ENCODE peak calls at places on chromosome 18, in ten cellular contexts. One of them, this sample, is unnamed.
A peak's percentile ranks its signal among the peaks of the same experiment; 100 is the strongest.

GRCh38 chr18:41674466-41674865 is 280.6 kb upstream of the PIK3C3 start:
- DNase-seq in GM12891: no peak
- DNase-seq in fibroblast of the conjunctiva: no peak
- DNase-seq in psoas muscle: no peak
- DNase-seq in nephron progenitor cell: no peak
- DNase-seq in Right ventricle myocardium superior: no peak
- DNase-seq in NCI-H510A treated with DMSO at 0.1 percent for 48 hours: no peak
- DNase-seq in GM20000: no peak
- DNase-seq in HEK293T: no peak
- DNase-seq in GM06990: no peak
- DNase-seq in this sample: no peak

GRCh38 chr18:24878289-24878688 is 417.9 kb downstream of the HRH4 start:
- DNase-seq in GM12891: no peak
- DNase-seq in fibroblast of the conjunctiva: peak; percentile 49
- DNase-seq in psoas muscle: no peak
- DNase-seq in nephron progenitor cell: no peak
- DNase-seq in Right ventricle myocardium superior: no peak
- DNase-seq in NCI-H510A treated with DMSO at 0.1 percent for 48 hours: peak; percentile 11
- DNase-seq in GM20000: peak; percentile 16
- DNase-seq in HEK293T: peak; percentile 50
- DNase-seq in GM06990: no peak
- DNase-seq in this sample: no peak

GRCh38 chr18:3605562-3606443 is 155.8 kb downstream of the TGIF1 start:
- DNase-seq in GM12891: no peak
- DNase-seq in fibroblast of the conjunctiva: no peak
- DNase-seq in psoas muscle: no peak
- DNase-seq in nephron progenitor cell: no peak
- DNase-seq in Right ventricle myocardium superior: no peak
- DNase-seq in NCI-H510A treated with DMSO at 0.1 percent for 48 hours: no peak
- DNase-seq in GM20000: no peak
- DNase-seq in HEK293T: no peak
- DNase-seq in GM06990: no peak
- DNase-seq in this sample: no peak

GRCh38 chr18:75087119-75088020 is 121.6 kb downstream of the PTGR3 start:
- DNase-seq in GM12891: no peak
- DNase-seq in fibroblast of the conjunctiva: no peak
- DNase-seq in psoas muscle: no peak
- DNase-seq in nephron progenitor cell: no peak
- DNase-seq in Right ventricle myocardium superior: no peak
- DNase-seq in NCI-H510A treated with DMSO at 0.1 percent for 48 hours: no peak
- DNase-seq in GM20000: no peak
- DNase-seq in HEK293T: no peak
- DNase-seq in GM06990: no peak
- DNase-seq in this sample: no peak

GRCh38 chr18:50276452-50276851 is 4.9 kb downstream of the MBD1 start:
- DNase-seq in GM12891: no peak
- DNase-seq in fibroblast of the conjunctiva: no peak
- DNase-seq in psoas muscle: no peak
- DNase-seq in nephron progenitor cell: no peak
- DNase-seq in Right ventricle myocardium superior: no peak
- DNase-seq in NCI-H510A treated with DMSO at 0.1 percent for 48 hours: no peak
- DNase-seq in GM20000: no peak
- DNase-seq in HEK293T: no peak
- DNase-seq in GM06990: no peak
- DNase-seq in this sample: no peak

GRCh38 chr18:49189772-49190171 is 239.0 kb upstream of the SMAD7 start:
- DNase-seq in GM12891: no peak
- DNase-seq in fibroblast of the conjunctiva: no peak
- DNase-seq in psoas muscle: no peak
- DNase-seq in nephron progenitor cell: no peak
- DNase-seq in Right ventricle myocardium superior: no peak
- DNase-seq in NCI-H510A treated with DMSO at 0.1 percent for 48 hours: no peak
- DNase-seq in GM20000: no peak
- DNase-seq in HEK293T: no peak
- DNase-seq in GM06990: no peak
- DNase-seq in this sample: no peak

GRCh38 chr18:51897884-51898283 is 442.1 kb upstream of the DCC start:
- DNase-seq in GM12891: no peak
- DNase-seq in fibroblast of the conjunctiva: no peak
- DNase-seq in psoas muscle: no peak
- DNase-seq in nephron progenitor cell: no peak
- DNase-seq in Right ventricle myocardium superior: no peak
- DNase-seq in NCI-H510A treated with DMSO at 0.1 percent for 48 hours: no peak
- DNase-seq in GM20000: no peak
- DNase-seq in HEK293T: no peak
- DNase-seq in GM06990: no peak
- DNase-seq in this sample: no peak

GRCh38 chr18:69217271-69217670 is 183.4 kb upstream of the DOK6 start:
- DNase-seq in GM12891: no peak
- DNase-seq in fibroblast of the conjunctiva: no peak
- DNase-seq in psoas muscle: no peak
- DNase-seq in nephron progenitor cell: no peak
- DNase-seq in Right ventricle myocardium superior: no peak
- DNase-seq in NCI-H510A treated with DMSO at 0.1 percent for 48 hours: peak; percentile 89
- DNase-seq in GM20000: no peak
- DNase-seq in HEK293T: no peak
- DNase-seq in GM06990: no peak
- DNase-seq in this sample: no peak

GRCh38 chr18:22641973-22642372 is 224.3 kb upstream of the CTAGE1 start:
- DNase-seq in GM12891: no peak
- DNase-seq in fibroblast of the conjunctiva: no peak
- DNase-seq in psoas muscle: no peak
- DNase-seq in nephron progenitor cell: no peak
- DNase-seq in Right ventricle myocardium superior: no peak
- DNase-seq in NCI-H510A treated with DMSO at 0.1 percent for 48 hours: no peak
- DNase-seq in GM20000: no peak
- DNase-seq in HEK293T: no peak
- DNase-seq in GM06990: no peak
- DNase-seq in this sample: no peak

GRCh38 chr18:2911533-2911932 is 64.7 kb downstream of the EMILIN2 start:
- DNase-seq in GM12891: no peak
- DNase-seq in fibroblast of the conjunctiva: no peak
- DNase-seq in psoas muscle: no peak
- DNase-seq in nephron progenitor cell: no peak
- DNase-seq in Right ventricle myocardium superior: no peak
- DNase-seq in NCI-H510A treated with DMSO at 0.1 percent for 48 hours: no peak
- DNase-seq in GM20000: no peak
- DNase-seq in HEK293T: no peak
- DNase-seq in GM06990: no peak
- DNase-seq in this sample: no peak

GRCh38 chr18:76357174-76357573 is 137.9 kb downstream of the ZNF516 start:
- DNase-seq in GM12891: no peak
- DNase-seq in fibroblast of the conjunctiva: no peak
- DNase-seq in psoas muscle: no peak
- DNase-seq in nephron progenitor cell: no peak
- DNase-seq in Right ventricle myocardium superior: no peak
- DNase-seq in NCI-H510A treated with DMSO at 0.1 percent for 48 hours: no peak
- DNase-seq in GM20000: no peak
- DNase-seq in HEK293T: no peak
- DNase-seq in GM06990: no peak
- DNase-seq in this sample: no peak

GRCh38 chr18:22428672-22429071 is 11.0 kb upstream of the CTAGE1 start:
- DNase-seq in GM12891: no peak
- DNase-seq in fibroblast of the conjunctiva: no peak
- DNase-seq in psoas muscle: no peak
- DNase-seq in nephron progenitor cell: no peak
- DNase-seq in Right ventricle myocardium superior: no peak
- DNase-seq in NCI-H510A treated with DMSO at 0.1 percent for 48 hours: no peak
- DNase-seq in GM20000: no peak
- DNase-seq in HEK293T: no peak
- DNase-seq in GM06990: no peak
- DNase-seq in this sample: no peak

GRCh38 chr18:41887100-41887499 is 67.9 kb upstream of the PIK3C3 start:
- DNase-seq in GM12891: no peak
- DNase-seq in fibroblast of the conjunctiva: no peak
- DNase-seq in psoas muscle: no peak
- DNase-seq in nephron progenitor cell: no peak
- DNase-seq in Right ventricle myocardium superior: no peak
- DNase-seq in NCI-H510A treated with DMSO at 0.1 percent for 48 hours: no peak
- DNase-seq in GM20000: no peak
- DNase-seq in HEK293T: no peak
- DNase-seq in GM06990: no peak
- DNase-seq in this sample: no peak

GRCh38 chr18:55284614-55285013 is 303.4 kb downstream of the TCF4 start:
- DNase-seq in GM12891: no peak
- DNase-seq in fibroblast of the conjunctiva: no peak
- DNase-seq in psoas muscle: no peak
- DNase-seq in nephron progenitor cell: no peak
- DNase-seq in Right ventricle myocardium superior: no peak
- DNase-seq in NCI-H510A treated with DMSO at 0.1 percent for 48 hours: no peak
- DNase-seq in GM20000: no peak
- DNase-seq in HEK293T: no peak
- DNase-seq in GM06990: no peak
- DNase-seq in this sample: no peak

GRCh38 chr18:47752796-47753645 is 177.4 kb downstream of the SMAD2 start:
- DNase-seq in GM12891: no peak
- DNase-seq in fibroblast of the conjunctiva: no peak
- DNase-seq in psoas muscle: no peak
- DNase-seq in nephron progenitor cell: no peak
- DNase-seq in Right ventricle myocardium superior: no peak
- DNase-seq in NCI-H510A treated with DMSO at 0.1 percent for 48 hours: no peak
- DNase-seq in GM20000: no peak
- DNase-seq in HEK293T: no peak
- DNase-seq in GM06990: no peak
- DNase-seq in this sample: no peak

GRCh38 chr18:22517356-22517755 is 99.6 kb upstream of the CTAGE1 start:
- DNase-seq in GM12891: no peak
- DNase-seq in fibroblast of the conjunctiva: no peak
- DNase-seq in psoas muscle: no peak
- DNase-seq in nephron progenitor cell: no peak
- DNase-seq in Right ventricle myocardium superior: no peak
- DNase-seq in NCI-H510A treated with DMSO at 0.1 percent for 48 hours: no peak
- DNase-seq in GM20000: no peak
- DNase-seq in HEK293T: no peak
- DNase-seq in GM06990: no peak
- DNase-seq in this sample: no peak

GRCh38 chr18:62745089-62745751 is 29.9 kb downstream of the PHLPP1 start:
- DNase-seq in GM12891: no peak
- DNase-seq in fibroblast of the conjunctiva: no peak
- DNase-seq in psoas muscle: no peak
- DNase-seq in nephron progenitor cell: no peak
- DNase-seq in Right ventricle myocardium superior: no peak
- DNase-seq in NCI-H510A treated with DMSO at 0.1 percent for 48 hours: no peak
- DNase-seq in GM20000: no peak
- DNase-seq in HEK293T: no peak
- DNase-seq in GM06990: no peak
- DNase-seq in this sample: no peak

GRCh38 chr18:63078471-63078870 is 241.1 kb downstream of the BCL2 start:
- DNase-seq in GM12891: no peak
- DNase-seq in fibroblast of the conjunctiva: no peak
- DNase-seq in psoas muscle: no peak
- DNase-seq in nephron progenitor cell: no peak
- DNase-seq in Right ventricle myocardium superior: no peak
- DNase-seq in NCI-H510A treated with DMSO at 0.1 percent for 48 hours: no peak
- DNase-seq in GM20000: peak; percentile 62
- DNase-seq in HEK293T: no peak
- DNase-seq in GM06990: peak; percentile 79
- DNase-seq in this sample: no peak

GRCh38 chr18:36732264-36732663 is 96.5 kb downstream of the TPGS2 start:
- DNase-seq in GM12891: no peak
- DNase-seq in fibroblast of the conjunctiva: no peak
- DNase-seq in psoas muscle: no peak
- DNase-seq in nephron progenitor cell: no peak
- DNase-seq in Right ventricle myocardium superior: no peak
- DNase-seq in NCI-H510A treated with DMSO at 0.1 percent for 48 hours: no peak
- DNase-seq in GM20000: no peak
- DNase-seq in HEK293T: no peak
- DNase-seq in GM06990: no peak
- DNase-seq in this sample: no peak

GRCh38 chr18:657998-658946 is 819 bp downstream of the TYMS start:
- DNase-seq in GM12891: peak; percentile 72
- DNase-seq in fibroblast of the conjunctiva: peak; percentile 75
- DNase-seq in psoas muscle: peak; percentile 77
- DNase-seq in nephron progenitor cell: peak; percentile 91
- DNase-seq in Right ventricle myocardium superior: peak; percentile 88
- DNase-seq in NCI-H510A treated with DMSO at 0.1 percent for 48 hours: peak; percentile 95
- DNase-seq in GM20000: peak; percentile 83
- DNase-seq in HEK293T: peak; percentile 60
- DNase-seq in GM06990: peak; percentile 84
- DNase-seq in this sample: peak; percentile 76

GRCh38 chr18:3498705-3499451 is 48.9 kb downstream of the TGIF1 start:
- DNase-seq in GM12891: peak; percentile 18
- DNase-seq in fibroblast of the conjunctiva: no peak
- DNase-seq in psoas muscle: peak; percentile 39
- DNase-seq in nephron progenitor cell: peak; percentile 80
- DNase-seq in Right ventricle myocardium superior: peak; percentile 56
- DNase-seq in NCI-H510A treated with DMSO at 0.1 percent for 48 hours: no peak
- DNase-seq in GM20000: peak; percentile 42
- DNase-seq in HEK293T: peak; percentile 50
- DNase-seq in GM06990: no peak
- DNase-seq in this sample: no peak

GRCh38 chr18:77271720-77272481 is 22.3 kb downstream of the GALR1 start:
- DNase-seq in GM12891: no peak
- DNase-seq in fibroblast of the conjunctiva: peak; percentile 1
- DNase-seq in psoas muscle: no peak
- DNase-seq in nephron progenitor cell: no peak
- DNase-seq in Right ventricle myocardium superior: no peak
- DNase-seq in NCI-H510A treated with DMSO at 0.1 percent for 48 hours: no peak
- DNase-seq in GM20000: no peak
- DNase-seq in HEK293T: no peak
- DNase-seq in GM06990: no peak
- DNase-seq in this sample: no peak

GRCh38 chr18:28152354-28152753 is 24.6 kb downstream of the CDH2 start:
- DNase-seq in GM12891: no peak
- DNase-seq in fibroblast of the conjunctiva: no peak
- DNase-seq in psoas muscle: no peak
- DNase-seq in nephron progenitor cell: no peak
- DNase-seq in Right ventricle myocardium superior: no peak
- DNase-seq in NCI-H510A treated with DMSO at 0.1 percent for 48 hours: no peak
- DNase-seq in GM20000: no peak
- DNase-seq in HEK293T: no peak
- DNase-seq in GM06990: no peak
- DNase-seq in this sample: no peak

GRCh38 chr18:42545825-42546224 is 569.7 kb downstream of the RIT2 start:
- DNase-seq in GM12891: no peak
- DNase-seq in fibroblast of the conjunctiva: no peak
- DNase-seq in psoas muscle: no peak
- DNase-seq in nephron progenitor cell: no peak
- DNase-seq in Right ventricle myocardium superior: no peak
- DNase-seq in NCI-H510A treated with DMSO at 0.1 percent for 48 hours: no peak
- DNase-seq in GM20000: no peak
- DNase-seq in HEK293T: no peak
- DNase-seq in GM06990: no peak
- DNase-seq in this sample: no peak

GRCh38 chr18:42298744-42299685 is 344.0 kb downstream of the PIK3C3 start:
- DNase-seq in GM12891: peak; percentile 21
- DNase-seq in fibroblast of the conjunctiva: peak; percentile 55
- DNase-seq in psoas muscle: peak; percentile 65
- DNase-seq in nephron progenitor cell: peak; percentile 80
- DNase-seq in Right ventricle myocardium superior: peak; percentile 82
- DNase-seq in NCI-H510A treated with DMSO at 0.1 percent for 48 hours: peak; percentile 97
- DNase-seq in GM20000: peak; percentile 52
- DNase-seq in HEK293T: peak; percentile 47
- DNase-seq in GM06990: no peak
- DNase-seq in this sample: peak; percentile 77

GRCh38 chr18:59220784-59221765 is 1.1 kb downstream of the GRP start:
- DNase-seq in GM12891: no peak
- DNase-seq in fibroblast of the conjunctiva: no peak
- DNase-seq in psoas muscle: no peak
- DNase-seq in nephron progenitor cell: peak; percentile 43
- DNase-seq in Right ventricle myocardium superior: no peak
- DNase-seq in NCI-H510A treated with DMSO at 0.1 percent for 48 hours: peak; percentile 84
- DNase-seq in GM20000: no peak
- DNase-seq in HEK293T: no peak
- DNase-seq in GM06990: no peak
- DNase-seq in this sample: no peak

GRCh38 chr18:415627-416612 is 84.6 kb downstream of the COLEC12 start:
- DNase-seq in GM12891: no peak
- DNase-seq in fibroblast of the conjunctiva: no peak
- DNase-seq in psoas muscle: no peak
- DNase-seq in nephron progenitor cell: no peak
- DNase-seq in Right ventricle myocardium superior: no peak
- DNase-seq in NCI-H510A treated with DMSO at 0.1 percent for 48 hours: no peak
- DNase-seq in GM20000: no peak
- DNase-seq in HEK293T: no peak
- DNase-seq in GM06990: no peak
- DNase-seq in this sample: no peak

GRCh38 chr18:666628-667027 is 9.2 kb downstream of the TYMS start:
- DNase-seq in GM12891: no peak
- DNase-seq in fibroblast of the conjunctiva: no peak
- DNase-seq in psoas muscle: no peak
- DNase-seq in nephron progenitor cell: no peak
- DNase-seq in Right ventricle myocardium superior: no peak
- DNase-seq in NCI-H510A treated with DMSO at 0.1 percent for 48 hours: no peak
- DNase-seq in GM20000: no peak
- DNase-seq in HEK293T: no peak
- DNase-seq in GM06990: no peak
- DNase-seq in this sample: no peak

This sample was measured in tibial artery.